ENCODE peak calls at places on chromosome 16, in five cellular contexts. One of them, this sample, is unnamed.

GRCh38 chr16:14486520-14487303 is 143.3 kb downstream of the PARN start:
- DNase-seq in AG08396: peak
- DNase-seq in SK-N-DZ: peak
- DNase-seq in lower lobe of right lung: peak
- DNase-seq in hypothalamus: peak
- DNase-seq in this sample: peak

GRCh38 chr16:54647731-54648221 is 282.9 kb upstream of the IRX5 start:
- DNase-seq in AG08396: no peak
- DNase-seq in SK-N-DZ: no peak
- DNase-seq in lower lobe of right lung: no peak
- DNase-seq in hypothalamus: no peak
- DNase-seq in this sample: no peak

GRCh38 chr16:79601978-79602609 is 1.6 kb upstream of the MAF start:
- DNase-seq in AG08396: peak
- DNase-seq in SK-N-DZ: peak
- DNase-seq in lower lobe of right lung: peak
- DNase-seq in hypothalamus: peak
- DNase-seq in this sample: peak

GRCh38 chr16:48505705-48506104 is 104.3 kb downstream of the N4BP1 start:
- DNase-seq in AG08396: no peak
- DNase-seq in SK-N-DZ: no peak
- DNase-seq in lower lobe of right lung: no peak
- DNase-seq in hypothalamus: no peak
- DNase-seq in this sample: no peak

GRCh38 chr16:76947694-76948093 is 243.3 kb upstream of the MON1B start:
- DNase-seq in AG08396: no peak
- DNase-seq in SK-N-DZ: peak
- DNase-seq in lower lobe of right lung: no peak
- DNase-seq in hypothalamus: no peak
- DNase-seq in this sample: no peak

GRCh38 chr16:19757762-19758595 is 39.9 kb downstream of the IQCK start:
- DNase-seq in AG08396: no peak
- DNase-seq in SK-N-DZ: no peak
- DNase-seq in lower lobe of right lung: no peak
- DNase-seq in hypothalamus: no peak
- DNase-seq in this sample: no peak

GRCh38 chr16:10984509-10984908 is 40.1 kb downstream of the CLEC16A start:
- DNase-seq in AG08396: no peak
- DNase-seq in SK-N-DZ: no peak
- DNase-seq in lower lobe of right lung: no peak
- DNase-seq in hypothalamus: no peak
- DNase-seq in this sample: no peak

GRCh38 chr16:12819126-12820117 is 15.7 kb upstream of the CPPED1 start:
- DNase-seq in AG08396: peak
- DNase-seq in SK-N-DZ: peak
- DNase-seq in lower lobe of right lung: peak
- DNase-seq in hypothalamus: peak
- DNase-seq in this sample: peak

GRCh38 chr16:84607694-84608093 is 10.2 kb downstream of the COTL1 start:
- DNase-seq in AG08396: no peak
- DNase-seq in SK-N-DZ: no peak
- DNase-seq in lower lobe of right lung: no peak
- DNase-seq in hypothalamus: no peak
- DNase-seq in this sample: no peak

GRCh38 chr16:86575754-86576557 is 2.4 kb upstream of the FOXL1 start:
- DNase-seq in AG08396: peak
- DNase-seq in SK-N-DZ: peak
- DNase-seq in lower lobe of right lung: no peak
- DNase-seq in hypothalamus: no peak
- DNase-seq in this sample: peak

GRCh38 chr16:52747196-52747595 is 200.3 kb upstream of the TOX3 start:
- DNase-seq in AG08396: no peak
- DNase-seq in SK-N-DZ: no peak
- DNase-seq in lower lobe of right lung: no peak
- DNase-seq in hypothalamus: no peak
- DNase-seq in this sample: no peak

GRCh38 chr16:15897834-15898254 is 9.4 kb upstream of the CEP20 start:
- DNase-seq in AG08396: peak
- DNase-seq in SK-N-DZ: no peak
- DNase-seq in lower lobe of right lung: no peak
- DNase-seq in hypothalamus: no peak
- DNase-seq in this sample: no peak